ENCODE peak calls at places on chromosome X, in five cellular contexts. T is osteoblast, R is brain microvascular endothelial cell, C is cardiac muscle cell, L is thoracic aorta. N is an unnamed sample. For H3K36me3, the result is how much of the 10 kb centered on the place peaks cover.

GRCh38 chrX:76148753-76149152 is 24.1 kb upstream of the PBDC1 start:
- DNase-seq in T (peak), R (peak), C (peak), L (no peak), N (no peak)

GRCh38 chrX:40169193-40170086 is 71.7 kb upstream of the BCOR start:
- DNase-seq in T (peak), R (peak), C (peak), L (no peak), N (peak)

GRCh38 chrX:154136627-154137161 is 7.3 kb upstream of the OPN1LW start:
- DNase-seq in T (peak), R (peak), C (peak), L (no peak), N (peak)

GRCh38 chrX:43141885-43142284 is 363.9 kb upstream of the PPP1R2C start:
- DNase-seq in T (no peak), R (no peak), C (no peak), L (no peak), N (no peak)

GRCh38 chrX:17390325-17390992 is 15.5 kb downstream of the NHS start:
- DNase-seq in T (no peak), R (no peak), C (no peak), L (no peak), N (no peak)

GRCh38 chrX:136211766-136212556 is 39.2 kb downstream of the MAP7D3 start:
- DNase-seq in T (no peak), R (no peak), C (no peak), L (no peak), N (no peak)

GRCh38 chrX:132023117-132023895 is at the start of gene STK26:
- DNase-seq in T (peak), R (peak), C (peak), L (peak), N (peak)

GRCh38 chrX:121863976-121864375 is 816.6 kb downstream of the GLUD2 start:
- DNase-seq in T (no peak), R (no peak), C (no peak), L (no peak), N (no peak)

GRCh38 chrX:153353416-153353815 is 19.5 kb downstream of the ZNF275 start:
- DNase-seq in T (no peak), R (no peak), C (no peak), L (no peak), N (no peak)

GRCh38 chrX:107451754-107452153 is 2.3 kb downstream of the FRMPD3 start:
- DNase-seq in T (no peak), R (no peak), C (no peak), L (no peak), N (no peak)

GRCh38 chrX:19705196-19705769 is 182.1 kb downstream of the SH3KBP1 start:
- DNase-seq in T (peak), R (no peak), C (no peak), L (no peak), N (no peak)

GRCh38 chrX:20547649-20548051 is 280.9 kb upstream of the RPS6KA3 start:
- DNase-seq in T (peak), R (peak), C (peak), L (peak), N (no peak)

GRCh38 chrX:149021164-149021563 is 483.9 kb downstream of the IDS start:
- DNase-seq in T (no peak), R (peak), C (no peak), L (no peak), N (no peak)

GRCh38 chrX:13223868-13224555 is 95.8 kb downstream of the ATXN3L start:
- DNase-seq in T (peak), R (peak), C (peak), L (no peak), N (no peak)

GRCh38 chrX:15903186-15903681 is 48.6 kb upstream of the AP1S2 start:
- DNase-seq in T (no peak), R (no peak), C (no peak), L (no peak), N (no peak)

GRCh38 chrX:21740329-21741274 is 17.3 kb downstream of the SMPX start:
- DNase-seq in T (no peak), R (peak), C (no peak), L (no peak), N (peak)

GRCh38 chrX:25275159-25275558 is 259.4 kb upstream of the ARX start:
- DNase-seq in T (no peak), R (no peak), C (no peak), L (no peak), N (no peak)

GRCh38 chrX:123339201-123339905 is 155.3 kb downstream of the GRIA3 start:
- DNase-seq in T (peak), R (peak), C (peak), L (no peak), N (no peak)

DNA sequence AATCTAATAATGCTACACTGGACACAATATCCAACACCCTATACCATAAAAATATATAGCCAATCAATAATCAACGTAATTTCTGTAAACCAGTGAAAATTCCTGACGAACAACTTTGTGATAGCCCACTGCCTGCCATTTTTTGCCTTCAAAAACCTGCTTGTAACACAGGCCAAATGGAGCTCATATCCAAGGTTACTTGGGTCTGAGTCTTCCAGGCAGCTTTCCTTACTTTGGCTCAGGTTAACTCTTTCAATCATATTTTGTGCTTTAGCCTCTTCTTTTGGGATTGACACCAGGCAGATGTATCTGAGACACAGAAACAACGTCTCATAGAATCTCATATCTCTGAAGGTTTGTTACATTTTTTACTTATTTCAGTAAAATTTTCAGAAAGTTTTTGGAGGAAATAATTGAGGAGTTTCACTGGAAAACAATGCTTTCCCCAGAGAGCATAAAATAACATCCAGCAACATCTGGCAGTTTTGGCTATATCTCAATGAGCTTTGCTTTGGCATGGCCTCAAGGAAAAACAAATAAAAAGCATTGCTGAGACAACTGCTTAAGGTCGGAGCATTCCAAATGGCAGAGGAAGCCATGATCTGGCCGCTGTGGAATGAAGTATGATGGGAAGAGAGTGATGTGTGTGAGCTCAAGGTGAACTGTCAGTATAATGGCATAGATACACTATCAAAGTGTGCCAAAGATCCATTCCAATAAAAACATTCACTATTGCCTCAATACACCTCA is 162.9 kb upstream of the SPIN4 start:
- DNase-seq in T (peak), R (peak), C (peak), L (no peak), N (no peak)
- H3K27ac ChIP-seq in T (peak), R (peak), C (no peak), L (peak), N (no peak)

GRCh38 chrX:47206316-47206715 is 12.2 kb upstream of the CDK16 start:
- DNase-seq in T (peak), R (no peak), C (no peak), L (no peak), N (no peak)
- H3K36me3 ChIP-seq in T (half or more), R (half or more), C (half or more), L (under half), N (under half)

GRCh38 chrX:258291-259040 is 22.7 kb upstream of the PLCXD1 start:
- DNase-seq in T (peak), R (no peak), C (no peak), L (no peak), N (no peak)

GRCh38 chrX:261858-262390 is 19.3 kb upstream of the PLCXD1 start:
- DNase-seq in T (peak), R (no peak), C (no peak), L (no peak), N (no peak)

GRCh38 chrX:262391-262909 is 18.7 kb upstream of the PLCXD1 start:
- DNase-seq in T (peak), R (no peak), C (no peak), L (no peak), N (peak)

GRCh38 chrX:259692-260355 is 21.4 kb upstream of the PLCXD1 start:
- DNase-seq in T (peak), R (no peak), C (no peak), L (no peak), N (peak)

GRCh38 chrX:261167-261857 is 19.9 kb upstream of the PLCXD1 start:
- DNase-seq in T (peak), R (peak), C (peak), L (no peak), N (peak)
- H3K27ac ChIP-seq in T (no peak), R (peak), C (peak), L (no peak), N (peak)

DNA sequence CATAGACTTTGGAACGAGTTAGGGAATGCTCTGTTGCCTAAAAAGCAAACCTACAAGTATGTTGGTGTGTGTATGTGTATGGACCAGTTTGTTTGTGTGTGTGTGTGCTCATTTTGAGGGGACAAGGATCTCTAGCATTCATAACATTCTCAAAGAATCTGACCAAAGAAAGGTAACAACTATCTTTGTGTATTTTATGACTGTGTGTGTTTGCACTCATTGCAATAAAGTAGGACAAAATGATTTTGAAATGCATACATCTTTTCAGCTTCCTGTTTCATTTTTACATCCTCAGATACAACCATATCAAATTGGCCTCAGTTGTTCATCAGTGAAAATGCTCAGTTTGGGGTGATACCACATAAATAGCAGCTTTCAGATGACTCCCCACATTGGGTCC is 8.3 kb upstream of the XK start:
- DNase-seq in T (no peak), R (no peak), C (no peak), L (no peak), N (no peak)
- H3K36me3 ChIP-seq in T (under half), R (under half), C (under half), L (under half), N (under half)

GRCh38 chrX:46645614-46646013 is 72.0 kb downstream of the CHST7 start:
- DNase-seq in T (no peak), R (no peak), C (no peak), L (no peak), N (no peak)

GRCh38 chrX:46648660-46649059 is 75.1 kb downstream of the CHST7 start:
- DNase-seq in T (no peak), R (no peak), C (no peak), L (no peak), N (no peak)

GRCh38 chrX:46653482-46653881 is 79.9 kb downstream of the CHST7 start:
- DNase-seq in T (no peak), R (no peak), C (peak), L (no peak), N (no peak)

GRCh38 chrX:46647251-46647650 is 73.7 kb downstream of the CHST7 start:
- DNase-seq in T (no peak), R (no peak), C (no peak), L (no peak), N (no peak)

DNA sequence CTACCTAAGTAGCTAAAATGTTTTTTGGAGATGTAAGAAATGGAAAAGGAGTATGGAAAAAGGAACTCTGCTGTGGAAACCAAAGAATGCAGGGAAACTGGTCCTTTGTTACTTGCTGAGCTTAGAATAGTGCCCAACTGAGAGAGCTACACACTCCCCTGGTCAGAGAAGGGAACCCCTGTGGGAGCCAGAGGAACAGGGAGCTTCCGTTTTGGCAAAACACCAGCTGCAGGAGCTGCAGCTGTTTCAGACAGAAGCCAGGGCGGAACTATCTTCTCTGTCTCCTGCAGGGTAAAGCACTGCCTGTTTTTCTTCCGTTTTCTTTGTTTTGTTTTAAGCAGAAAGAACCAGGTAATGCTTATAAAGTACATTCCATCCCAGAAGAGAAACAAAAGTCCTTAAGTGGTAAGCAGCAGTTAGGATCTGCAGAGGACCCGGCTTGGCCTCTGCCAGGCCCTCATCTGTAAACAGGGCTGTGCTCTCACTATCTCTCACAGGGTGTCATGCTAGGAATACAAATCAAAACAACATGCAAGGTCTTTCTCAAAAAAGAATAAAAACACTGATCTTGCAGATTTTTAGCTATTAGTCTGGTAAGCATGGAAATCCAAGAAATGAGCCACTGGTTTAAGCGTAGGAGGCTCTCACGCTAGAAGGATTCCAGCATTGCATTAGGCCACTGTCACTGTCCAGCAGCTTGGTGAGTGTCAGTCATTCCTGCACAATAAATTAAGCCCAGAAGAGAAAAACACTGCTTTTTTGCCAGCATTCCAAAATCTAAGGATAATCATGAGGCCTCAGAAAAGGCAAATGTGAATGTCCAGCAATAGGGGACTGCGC is 76.1 kb downstream of the CHST7 start:
- DNase-seq in T (no peak), R (no peak), C (peak), L (no peak), N (peak)
- H3K27ac ChIP-seq in T (no peak), R (no peak), C (no peak), L (no peak), N (no peak)

N was measured in stomach.